ENCODE peak calls at places on chromosomes 7 and 10, in eight cellular contexts. Q is HEK293T; V is upper lobe of right lung; X is activated CD4-positive, alpha-beta T cell treated with anti-CD3 and anti-CD28 coated beads for 48 hours; R is fibroblast of the aortic adventitia; Z is Calu3; L is NCI-H1105; H is body of pancreas. I is an unnamed sample.

GRCh38 chr7:108102913-108103312 is 27.2 kb downstream of the LAMB4 start:
- DNase-seq in R (no peak), Q (no peak), X (no peak), Z (no peak), L (no peak), V (no peak), H (no peak), I (no peak)

GRCh38 chr7:30182186-30182585 is 47.4 kb downstream of the MTURN start:
- DNase-seq in L (no peak), H (peak), Z (no peak), R (no peak), Q (no peak), X (no peak), V (no peak), I (no peak)

GRCh38 chr10:47158116-47159071 is 141.6 kb upstream of the GDF10 start:
- DNase-seq in X (no peak), L (no peak), H (no peak), Z (no peak), V (no peak), R (no peak), Q (no peak), I (no peak)

GRCh38 chr10:5751854-5752253 is 61.4 kb downstream of the GDI2 start:
- DNase-seq in Q (no peak), R (no peak), Z (no peak), L (no peak), H (no peak), V (no peak), X (no peak), I (no peak)

GRCh38 chr7:140867467-140868314 is 57.0 kb downstream of the BRAF start:
- DNase-seq in Q (no peak), R (no peak), V (no peak), L (no peak), X (no peak), H (no peak), Z (no peak), I (no peak)

GRCh38 chr7:142478479-142479220 is 220.8 kb upstream of the PRSS58 start:
- DNase-seq in L (no peak), X (peak), Z (peak), V (no peak), H (peak), Q (peak), R (peak), I (peak)

GRCh38 chr7:157273208-157274202 is 63.3 kb upstream of the DNAJB6 start:
- DNase-seq in R (peak), Q (peak), Z (peak), V (peak), L (peak), X (peak), H (peak), I (peak)

GRCh38 chr7:157542669-157543021 is 205.8 kb downstream of the DNAJB6 start:
- DNase-seq in X (no peak), Q (no peak), Z (no peak), L (no peak), H (no peak), R (no peak), V (no peak), I (no peak)

GRCh38 chr7:69871886-69872592 is 273.8 kb downstream of the AUTS2 start:
- DNase-seq in H (peak), X (no peak), R (peak), Z (no peak), Q (no peak), V (no peak), L (no peak), I (peak)

GRCh38 chr7:134605978-134606923 is 40.4 kb upstream of the BPGM start:
- DNase-seq in Q (peak), X (peak), Z (peak), H (peak), R (peak), L (peak), V (no peak), I (peak)

GRCh38 chr10:12333382-12334185 is 15.8 kb upstream of the CAMK1D start:
- DNase-seq in H (peak), L (no peak), Z (peak), R (peak), X (peak), Q (peak), V (peak), I (peak)

GRCh38 chr7:87139514-87139913 is 12.7 kb upstream of the DMTF1 start:
- DNase-seq in X (no peak), H (no peak), Q (no peak), L (no peak), V (no peak), Z (no peak), R (no peak), I (no peak)

GRCh38 chr10:54985732-54986131 is 184.7 kb upstream of the PCDH15 start:
- DNase-seq in Q (no peak), L (no peak), Z (no peak), H (no peak), V (no peak), R (no peak), X (no peak), I (no peak)

GRCh38 chr7:122803323-122803722 is 82.9 kb downstream of the CADPS2 start:
- DNase-seq in X (no peak), R (peak), V (no peak), Z (no peak), L (peak), Q (no peak), H (peak), I (peak)

GRCh38 chr7:119522698-119523097 is 750.3 kb upstream of the KCND2 start:
- DNase-seq in H (no peak), Q (no peak), L (no peak), R (no peak), Z (no peak), X (no peak), V (no peak), I (no peak)

GRCh38 chr10:127402596-127403409 is 146.3 kb upstream of the NPS start:
- DNase-seq in X (no peak), Z (no peak), Q (no peak), L (no peak), R (no peak), H (no peak), V (no peak), I (no peak)

GRCh38 chr7:141663081-141663510 is 38.9 kb downstream of the DENND11 start:
- DNase-seq in R (no peak), V (no peak), Q (no peak), Z (peak), X (no peak), L (no peak), H (peak), I (no peak)

GRCh38 chr7:90775383-90775965 is 179.4 kb downstream of the CDK14 start:
- DNase-seq in Z (no peak), L (no peak), Q (no peak), R (no peak), H (no peak), X (no peak), V (no peak), I (no peak)

GRCh38 chr7:54898659-54899340 is 120.0 kb upstream of the EGFR start:
- DNase-seq in V (no peak), H (peak), R (no peak), L (no peak), Q (no peak), Z (no peak), X (no peak), I (peak)

GRCh38 chr7:2595258-2595860 is 36.4 kb upstream of the TTYH3 start:
- DNase-seq in X (no peak), Q (no peak), V (no peak), Z (no peak), L (no peak), H (no peak), R (no peak), I (no peak)

GRCh38 chr7:13850185-13850752 is 139.2 kb downstream of the ETV1 start:
- DNase-seq in X (peak), L (peak), H (peak), V (no peak), Q (peak), Z (peak), R (peak), I (no peak)

GRCh38 chr10:125982256-125982948 is 86.0 kb downstream of the FANK1 start:
- DNase-seq in Z (peak), R (peak), H (no peak), X (peak), V (no peak), L (no peak), Q (peak), I (peak)

GRCh38 chr7:102264367-102264891 is 22.2 kb upstream of the SH2B2 start:
- DNase-seq in X (no peak), Z (no peak), Q (no peak), R (no peak), L (no peak), H (no peak), V (no peak), I (no peak)

GRCh38 chr10:16491933-16492332 is 29.7 kb downstream of the C1QL3 start:
- DNase-seq in H (no peak), Q (no peak), V (no peak), Z (no peak), L (no peak), R (no peak), X (no peak), I (no peak)

GRCh38 chr7:98968621-98969020 is 90.3 kb downstream of the TRRAP start:
- DNase-seq in X (no peak), Z (no peak), Q (no peak), H (no peak), V (peak), L (no peak), R (no peak), I (no peak)